ENCODE peak calls at places on chromosomes 2 and 18, in nine cellular contexts. K is WTC11, S is fibroblast of lung, Q is type B pancreatic cell, A is kidney, M is dorsolateral prefrontal cortex, C is fibroblast of villous mesenchyme, Z is Calu3, I is mucosa of descending colon. E is an unnamed sample.

GRCh38 chr2:226638576-226638975 is 161.0 kb downstream of the IRS1 start:
- DNase-seq in M (no peak), S (peak), K (no peak), C (peak), A (no peak), Z (peak), Q (no peak), I (no peak), E (no peak)

GRCh38 chr18:55440988-55441387 is 147.0 kb downstream of the TCF4 start:
- DNase-seq in K (no peak), C (no peak), Q (no peak), I (no peak), S (no peak), A (no peak), M (no peak), Z (no peak), E (no peak)

GRCh38 chr18:7164610-7165009 is 47.0 kb upstream of the LAMA1 start:
- DNase-seq in I (peak), M (no peak), A (no peak), S (no peak), Q (no peak), K (no peak), Z (peak), C (peak), E (no peak)

GRCh38 chr2:169715379-169716228 is 18.0 kb upstream of the KLHL23 start:
- DNase-seq in Q (no peak), M (no peak), I (peak), S (peak), Z (no peak), K (no peak), A (no peak), C (peak), E (no peak)

GRCh38 chr2:120246546-120247300 is 5.9 kb upstream of the RALB start:
- DNase-seq in Z (no peak), K (no peak), S (no peak), M (no peak), A (no peak), I (no peak), C (no peak), Q (no peak), E (no peak)

GRCh38 chr2:74844752-74845151 is 10.8 kb downstream of the HK2 start:
- DNase-seq in S (no peak), A (no peak), M (no peak), I (no peak), Q (no peak), C (no peak), K (no peak), Z (no peak), E (no peak)

GRCh38 chr2:3434654-3435053 is 55.2 kb downstream of the TRAPPC12 start:
- DNase-seq in I (no peak), C (no peak), Q (no peak), S (no peak), A (no peak), Z (no peak), M (no peak), K (no peak), E (no peak)

GRCh38 chr2:12310399-12310798 is 406.3 kb upstream of the TRIB2 start:
- DNase-seq in C (no peak), K (no peak), Q (no peak), M (no peak), A (no peak), Z (no peak), I (no peak), S (no peak), E (no peak)

GRCh38 chr2:233822781-233823730 is 31.3 kb downstream of the HJURP start:
- DNase-seq in I (no peak), Q (no peak), S (no peak), Z (no peak), M (peak), A (peak), C (no peak), K (no peak), E (peak)

GRCh38 chr2:232525796-232526195 is at the start of gene CHRND:
- DNase-seq in M (no peak), Q (no peak), I (no peak), Z (no peak), S (no peak), C (no peak), A (no peak), K (no peak), E (no peak)

GRCh38 chr18:13471495-13471845 is 252.9 kb downstream of the LDLRAD4 start:
- DNase-seq in Z (no peak), M (no peak), C (no peak), I (no peak), Q (no peak), S (no peak), K (no peak), A (no peak), E (no peak)

GRCh38 chr2:232487385-232488096 is at the start of gene ECEL1:
- DNase-seq in K (peak), Q (no peak), A (peak), Z (peak), I (no peak), M (no peak), S (no peak), C (no peak), E (no peak)

GRCh38 chr2:67516358-67516757 is 119.2 kb downstream of the ETAA1 start:
- DNase-seq in Z (no peak), S (no peak), K (no peak), C (peak), Q (no peak), A (no peak), I (peak), M (no peak), E (no peak)

GRCh38 chr18:70172225-70172624 is 33.3 kb downstream of the RTTN start:
- DNase-seq in A (no peak), I (no peak), K (no peak), Q (no peak), S (no peak), M (no peak), C (peak), Z (no peak), E (no peak)

GRCh38 chr2:240525802-240526201 is 32.0 kb downstream of the ANKMY1 start:
- DNase-seq in K (no peak), Z (no peak), Q (peak), M (peak), C (no peak), S (no peak), A (no peak), I (no peak), E (no peak)

GRCh38 chr2:233691443-233692433 is 952 bp upstream of the UGT1A6 start:
- DNase-seq in A (no peak), Q (no peak), I (peak), Z (peak), C (no peak), M (no peak), K (no peak), S (no peak), E (no peak)

GRCh38 chr2:227153307-227153706 is 10.7 kb downstream of the COL4A4 start:
- DNase-seq in M (no peak), Z (peak), C (no peak), I (no peak), K (no peak), Q (no peak), S (no peak), A (no peak), E (no peak)

GRCh38 chr2:116810645-116811044 is 1003.8 kb upstream of the DDX18 start:
- DNase-seq in S (peak), Q (no peak), I (no peak), K (no peak), A (no peak), C (no peak), M (no peak), Z (no peak), E (no peak)

GRCh38 chr18:13273800-13274199 is 55.2 kb downstream of the LDLRAD4 start:
- DNase-seq in Q (peak), A (no peak), S (no peak), C (no peak), I (no peak), M (no peak), K (no peak), Z (no peak), E (no peak)

GRCh38 chr2:144083211-144083610 is 436.7 kb downstream of the ZEB2 start:
- DNase-seq in Z (no peak), K (no peak), C (no peak), Q (no peak), M (peak), A (no peak), S (peak), I (no peak), E (no peak)

GRCh38 chr2:144274131-144274530 is 245.8 kb downstream of the ZEB2 start:
- DNase-seq in C (no peak), M (no peak), K (no peak), A (no peak), Z (no peak), S (no peak), Q (no peak), I (no peak), E (no peak)

GRCh38 chr2:3490191-3491158 is 28.9 kb downstream of the ADI1 start:
- DNase-seq in I (no peak), S (no peak), Z (no peak), C (peak), A (no peak), K (no peak), Q (peak), M (no peak), E (no peak)

GRCh38 chr2:27771548-27772335 is at the start of gene MRPL33:
- DNase-seq in S (peak), Q (peak), C (peak), Z (peak), K (peak), M (peak), A (peak), I (peak), E (peak)

GRCh38 chr2:48092846-48093498 is 186.7 kb upstream of the FBXO11 start:
- DNase-seq in Q (no peak), I (no peak), Z (no peak), C (no peak), A (no peak), K (no peak), S (peak), M (no peak), E (no peak)

GRCh38 chr2:69725706-69726360 is 16.1 kb upstream of the ANXA4 start:
- DNase-seq in I (no peak), Q (no peak), Z (no peak), C (no peak), S (no peak), K (no peak), A (no peak), M (no peak), E (no peak)

GRCh38 chr2:69720404-69720803 is 21.5 kb upstream of the ANXA4 start:
- DNase-seq in C (no peak), A (no peak), S (no peak), I (no peak), Q (no peak), K (no peak), M (no peak), Z (peak), E (no peak)

GRCh38 chr2:69723791-69724190 is 18.1 kb upstream of the ANXA4 start:
- DNase-seq in M (no peak), S (no peak), C (no peak), A (no peak), K (no peak), I (no peak), Q (no peak), Z (no peak), E (no peak)

GRCh38 chr2:69720922-69721491 is 20.9 kb upstream of the ANXA4 start:
- DNase-seq in S (no peak), K (no peak), M (no peak), Z (no peak), A (no peak), C (no peak), I (no peak), Q (no peak), E (no peak)

DNA sequence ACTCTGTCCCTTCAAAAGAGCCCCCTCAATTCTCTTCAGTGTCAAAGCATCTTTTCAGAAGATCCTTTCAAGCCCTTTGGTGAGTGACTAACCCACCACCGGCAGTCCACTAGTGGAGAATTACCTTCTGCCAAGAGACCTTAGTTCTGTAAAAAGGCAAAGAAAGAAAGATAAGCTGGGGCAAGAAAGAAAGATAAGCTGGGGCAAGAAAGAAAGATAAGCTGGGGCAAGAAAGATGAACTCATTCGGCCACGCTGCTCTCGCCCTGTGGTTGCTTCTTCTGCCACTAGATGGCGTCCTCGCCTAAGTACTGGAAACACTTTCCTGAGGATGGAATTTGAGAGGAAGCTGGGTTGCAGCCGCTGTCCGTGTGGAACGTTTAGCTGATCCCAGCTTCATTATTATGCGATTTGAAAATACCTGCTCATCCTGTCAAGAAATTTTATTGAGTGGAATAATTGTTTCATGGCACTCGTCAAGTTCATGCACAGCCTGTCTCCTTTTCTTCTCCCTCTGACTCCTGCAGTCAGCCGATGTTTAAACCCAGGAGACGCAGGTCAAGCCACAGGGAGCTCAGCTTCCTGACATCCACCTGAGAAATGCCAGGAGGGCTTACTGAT is 17.3 kb upstream of the ANXA4 start:
- DNase-seq in I (peak), A (peak), Q (peak), C (peak), S (peak), Z (peak), K (peak), M (peak), E (peak)
- TF ChIP-seq CTCF in I (peak), A (peak), Q (peak), C (peak), S (peak), Z (peak), K (peak), M (peak), E (peak)

GRCh38 chr2:20051518-20052228 is at the start of gene LAPTM4A:
- DNase-seq in I (peak), Z (peak), C (peak), A (peak), K (peak), S (peak), Q (peak), M (peak), E (peak)
- TF ChIP-seq CTCF in I (no peak), Z (no peak), C (no peak), A (no peak), K (no peak), S (no peak), Q (peak), M (peak), E (no peak)

GRCh38 chr2:196592331-196592911 is 47.1 kb upstream of the CCDC150 start:
- DNase-seq in A (no peak), M (peak), S (peak), Z (peak), I (peak), Q (peak), C (peak), K (peak), E (no peak)
- TF ChIP-seq CTCF in A (no peak), M (no peak), S (no peak), Z (peak), I (no peak), Q (peak), C (peak), K (no peak), E (no peak)

GRCh38 chr2:85216051-85216431 is 82.8 kb downstream of the TCF7L1 start:
- DNase-seq in M (no peak), I (no peak), Z (no peak), C (no peak), Q (no peak), A (no peak), K (no peak), S (no peak), E (no peak)

GRCh38 chr2:85216927-85217326 is 83.7 kb downstream of the TCF7L1 start:
- DNase-seq in C (no peak), Q (no peak), S (no peak), M (no peak), I (no peak), A (no peak), K (no peak), Z (no peak), E (no peak)

GRCh38 chr2:85213404-85213803 is 80.2 kb downstream of the TCF7L1 start:
- DNase-seq in C (no peak), Q (no peak), I (no peak), M (no peak), K (no peak), Z (no peak), A (no peak), S (no peak), E (no peak)

GRCh38 chr2:85213893-85214512 is 80.8 kb downstream of the TCF7L1 start:
- DNase-seq in C (no peak), I (no peak), S (no peak), Z (no peak), K (no peak), Q (no peak), M (no peak), A (no peak), E (no peak)

DNA sequence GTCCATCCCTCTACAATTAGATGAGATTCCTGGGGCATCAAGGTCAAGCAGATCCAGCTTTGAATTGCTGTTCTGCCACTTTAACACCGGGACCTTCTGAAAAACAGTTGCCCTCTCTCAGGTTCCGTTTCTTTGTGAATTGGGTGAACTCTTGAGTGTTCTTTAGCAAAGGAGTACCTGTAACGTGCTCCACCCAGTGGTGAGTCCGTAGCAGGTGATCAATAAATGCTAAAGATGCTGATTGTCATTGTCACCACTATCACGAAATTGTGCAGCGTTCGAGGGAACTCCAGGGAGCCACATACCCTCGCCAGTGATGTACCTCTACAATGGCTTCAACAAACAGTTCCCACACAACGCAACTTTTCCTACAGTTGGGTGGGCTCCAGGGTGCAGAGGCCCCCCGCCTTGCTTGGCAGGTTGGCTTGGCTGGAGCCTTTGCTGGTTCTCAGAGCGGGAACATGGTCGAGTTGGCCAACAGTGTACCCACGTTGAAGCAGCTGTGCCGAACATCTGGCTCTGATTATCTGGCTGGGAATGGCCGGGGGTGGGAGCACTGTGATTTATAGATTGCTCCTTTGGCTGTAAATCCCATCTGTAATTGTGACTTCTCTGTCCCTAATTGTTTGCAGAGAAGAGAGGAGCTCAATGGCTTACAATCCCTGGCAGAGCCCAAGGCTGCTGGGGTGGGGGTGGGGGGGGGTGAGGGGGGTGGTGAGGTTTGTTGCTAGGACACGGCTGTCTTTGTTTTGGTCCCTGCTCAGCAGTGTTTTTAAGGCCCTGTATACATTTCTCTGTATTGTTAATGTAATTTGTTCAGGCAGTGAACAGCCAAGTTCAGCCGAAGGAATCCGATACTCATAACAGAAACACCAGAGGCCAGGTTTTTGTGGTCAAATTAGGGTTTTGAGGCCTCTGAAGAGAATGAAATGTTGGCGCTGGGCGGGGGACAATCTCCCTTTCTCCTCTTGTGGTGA is 82.2 kb downstream of the TCF7L1 start:
- DNase-seq in Q (peak), C (peak), K (no peak), S (peak), I (no peak), M (no peak), A (no peak), Z (no peak), E (no peak)
- TF ChIP-seq CTCF in Q (peak), C (no peak), K (no peak), S (no peak), I (no peak), M (no peak), A (no peak), Z (no peak), E (no peak)

GRCh38 chr2:40244251-40245010 is 207.5 kb downstream of the SLC8A1 start:
- DNase-seq in S (peak), Z (peak), C (peak), A (peak), I (peak), M (no peak), K (peak), Q (no peak), E (no peak)
- TF ChIP-seq CTCF in S (peak), Z (peak), C (peak), A (peak), I (no peak), M (peak), K (no peak), Q (peak), E (no peak)

GRCh38 chr18:33606621-33607020 is 28.6 kb downstream of the ASXL3 start:
- DNase-seq in K (no peak), A (no peak), C (no peak), M (no peak), I (no peak), Z (no peak), S (no peak), Q (no peak), E (no peak)
- TF ChIP-seq CTCF in K (peak), A (no peak), C (no peak), M (no peak), I (no peak), Z (no peak), S (no peak), Q (peak), E (no peak)

GRCh38 chr2:109322111-109322510 is 193.1 kb downstream of the SH3RF3 start:
- DNase-seq in A (peak), S (peak), K (no peak), C (peak), Q (no peak), Z (no peak), M (peak), I (peak), E (no peak)

GRCh38 chr2:109318949-109319342 is 189.9 kb downstream of the SH3RF3 start:
- DNase-seq in M (no peak), K (no peak), A (no peak), C (no peak), Z (no peak), I (no peak), Q (no peak), S (no peak), E (no peak)

GRCh38 chr2:109322646-109323045 is 193.6 kb downstream of the SH3RF3 start:
- DNase-seq in C (peak), Z (no peak), M (no peak), K (no peak), S (no peak), Q (no peak), A (no peak), I (no peak), E (no peak)

GRCh38 chr2:109320195-109320935 is 191.4 kb downstream of the SH3RF3 start:
- DNase-seq in M (no peak), K (no peak), I (no peak), A (no peak), Q (no peak), Z (no peak), S (no peak), C (peak), E (no peak)

GRCh38 chr2:109321570-109321969 is 192.6 kb downstream of the SH3RF3 start:
- DNase-seq in K (no peak), A (no peak), S (peak), Z (no peak), I (no peak), M (no peak), C (peak), Q (no peak), E (no peak)
- TF ChIP-seq CTCF in K (no peak), A (no peak), S (peak), Z (no peak), I (no peak), M (no peak), C (peak), Q (no peak), E (no peak)

GRCh38 chr2:174748948-174749347 is 15.3 kb downstream of the CHRNA1 start:
- DNase-seq in Q (peak), K (peak), Z (peak), C (peak), I (peak), M (peak), A (no peak), S (peak), E (peak)
- TF ChIP-seq CTCF in Q (peak), K (peak), Z (peak), C (peak), I (peak), M (peak), A (peak), S (peak), E (peak)

E was measured in natural killer cell.